ENCODE peak calls at places on chromosomes 7 and 10, in ten cellular contexts. Z, V, W, L, X, Q, G, K, A and I are unnamed samples.

GRCh38 chr10:77889277-77889903 is 37.2 kb downstream of the DLG5 start:
- DNase-seq in Z (no peak), V (no peak), W (peak), L (no peak), X (no peak), Q (no peak), G (no peak), K (no peak), A (no peak), I (peak)

GRCh38 chr7:31958216-31958615 is 112.0 kb downstream of the PDE1C start:
- DNase-seq in Z (no peak), V (no peak), W (no peak), L (peak), X (no peak), Q (no peak), G (peak), K (no peak), A (no peak), I (no peak)

GRCh38 chr7:45026984-45027773 is 27.2 kb downstream of the CCM2 start:
- DNase-seq in Z (no peak), V (no peak), W (no peak), L (peak), X (no peak), Q (no peak), G (peak), K (peak), A (no peak), I (no peak)

GRCh38 chr7:117165656-117166055 is 157.2 kb downstream of the WNT2 start:
- DNase-seq in Z (no peak), V (no peak), W (no peak), L (no peak), X (no peak), Q (no peak), G (no peak), K (no peak), A (no peak), I (no peak)

GRCh38 chr10:119370046-119370770 is 162.8 kb downstream of the GRK5 start:
- DNase-seq in Z (no peak), V (no peak), W (no peak), L (peak), X (no peak), Q (no peak), G (peak), K (no peak), A (peak), I (no peak)

GRCh38 chr7:43112941-43113621 is 634 bp downstream of the HECW1 start:
- DNase-seq in Z (no peak), V (no peak), W (peak), L (peak), X (no peak), Q (no peak), G (peak), K (no peak), A (peak), I (no peak)

GRCh38 chr7:132680590-132680989 is 104.3 kb upstream of the PLXNA4 start:
- DNase-seq in Z (no peak), V (no peak), W (peak), L (no peak), X (no peak), Q (no peak), G (no peak), K (no peak), A (no peak), I (no peak)

GRCh38 chr10:72424561-72424960 is 69.8 kb upstream of the DNAJB12 start:
- DNase-seq in Z (no peak), V (no peak), W (no peak), L (peak), X (no peak), Q (no peak), G (peak), K (no peak), A (no peak), I (no peak)

GRCh38 chr10:73889014-73889413 is 14.7 kb upstream of the CAMK2G start:
- DNase-seq in Z (no peak), V (no peak), W (peak), L (peak), X (peak), Q (no peak), G (peak), K (no peak), A (peak), I (no peak)

GRCh38 chr7:17130281-17131059 is 168.0 kb upstream of the AHR start:
- DNase-seq in Z (no peak), V (no peak), W (peak), L (peak), X (no peak), Q (no peak), G (peak), K (no peak), A (peak), I (no peak)

GRCh38 chr10:15605740-15606369 is 113.9 kb downstream of the ITGA8 start:
- DNase-seq in Z (no peak), V (no peak), W (no peak), L (no peak), X (no peak), Q (no peak), G (no peak), K (no peak), A (no peak), I (no peak)

GRCh38 chr10:78165617-78166016 is 132.0 kb downstream of the RPS24 start:
- DNase-seq in Z (no peak), V (no peak), W (peak), L (peak), X (peak), Q (no peak), G (no peak), K (no peak), A (no peak), I (peak)

GRCh38 chr10:78435484-78436222 is 402.0 kb downstream of the RPS24 start:
- DNase-seq in Z (no peak), V (no peak), W (no peak), L (no peak), X (no peak), Q (no peak), G (peak), K (no peak), A (no peak), I (no peak)

GRCh38 chr10:58243269-58243668 is 24.4 kb downstream of the IPMK start:
- DNase-seq in Z (no peak), V (no peak), W (no peak), L (no peak), X (no peak), Q (no peak), G (no peak), K (no peak), A (no peak), I (no peak)

GRCh38 chr7:977326-978048 is 2.1 kb upstream of the COX19 start:
- DNase-seq in Z (no peak), V (no peak), W (peak), L (peak), X (peak), Q (no peak), G (no peak), K (no peak), A (no peak), I (no peak)

GRCh38 chr7:471866-472639 is 47.6 kb downstream of the PDGFA start:
- DNase-seq in Z (peak), V (peak), W (peak), L (peak), X (no peak), Q (no peak), G (peak), K (peak), A (peak), I (no peak)

GRCh38 chr7:15854841-15855576 is 168.5 kb upstream of the MEOX2 start:
- DNase-seq in Z (no peak), V (no peak), W (no peak), L (peak), X (no peak), Q (no peak), G (peak), K (no peak), A (peak), I (no peak)

GRCh38 chr10:3542185-3542611 is 242.8 kb downstream of the KLF6 start:
- DNase-seq in Z (no peak), V (no peak), W (peak), L (peak), X (no peak), Q (no peak), G (peak), K (no peak), A (peak), I (no peak)

GRCh38 chr7:149140784-149141183 is 6.5 kb upstream of the ZNF398 start:
- DNase-seq in Z (no peak), V (no peak), W (no peak), L (peak), X (no peak), Q (no peak), G (peak), K (no peak), A (no peak), I (no peak)